ENCODE peak calls at places on chromosomes 6 and 20, in nine cellular contexts. S is astrocyte of the spinal cord; K is heart left ventricle; H is tibial nerve; I is A549; G is choroid plexus epithelial cell; N is prostate gland; D is HCT116; O is CD8-positive, alpha-beta T cell. U is an unnamed sample.
A peak's percentile ranks its signal among the peaks of the same experiment; 100 is the strongest.

GRCh38 chr6:111534366-111534765 is 51.3 kb upstream of the REV3L start:
- DNase-seq in H (peak; percentile 51), O (no peak), S (peak; percentile 56), N (peak; percentile 69), G (peak; percentile 77), K (peak; percentile 87), I (peak; percentile 7), D (no peak), U (peak; percentile 44)

GRCh38 chr6:128216917-128217316 is 303.5 kb downstream of the PTPRK start:
- DNase-seq in G (no peak), K (no peak), I (no peak), N (no peak), H (no peak), O (no peak), D (no peak), S (no peak), U (no peak)

GRCh38 chr20:62485062-62485700 is 9.4 kb upstream of the GATA5 start:
- DNase-seq in G (peak; percentile 48), N (no peak), O (no peak), H (no peak), D (no peak), K (peak; percentile 68), S (no peak), I (no peak), U (no peak)

GRCh38 chr20:46523696-46524328 is 10.5 kb upstream of the ZNF334 start:
- DNase-seq in G (peak; percentile 26), H (no peak), D (no peak), N (no peak), K (no peak), O (no peak), S (no peak), I (no peak), U (peak; percentile 20)

GRCh38 chr20:53900380-53900999 is 169.9 kb downstream of the BCAS1 start:
- DNase-seq in S (peak; percentile 78), H (no peak), G (peak; percentile 46), N (no peak), D (no peak), O (no peak), I (peak; percentile 36), K (no peak), U (peak; percentile 94)

GRCh38 chr20:47596003-47596571 is 94.4 kb downstream of the NCOA3 start:
- DNase-seq in D (no peak), S (no peak), H (no peak), I (no peak), O (no peak), G (no peak), K (no peak), N (no peak), U (no peak)

GRCh38 chr6:2594868-2595267 is 155.9 kb downstream of the MYLK4 start:
- DNase-seq in N (no peak), I (no peak), K (no peak), G (no peak), O (no peak), S (no peak), D (no peak), H (no peak), U (no peak)

GRCh38 chr6:163324326-163324927 is 90.1 kb upstream of the QKI start:
- DNase-seq in K (no peak), O (no peak), H (no peak), D (no peak), G (peak; percentile 61), S (no peak), I (no peak), N (no peak), U (no peak)

GRCh38 chr6:20866038-20866437 is 331.8 kb downstream of the CDKAL1 start:
- DNase-seq in H (no peak), N (no peak), G (peak; percentile 43), S (no peak), D (no peak), O (no peak), K (no peak), I (no peak), U (no peak)

GRCh38 chr6:144149558-144149893 is 791 bp upstream of the STX11 start:
- DNase-seq in O (no peak), N (no peak), K (no peak), S (no peak), H (no peak), G (no peak), I (no peak), D (no peak), U (no peak)

GRCh38 chr6:32847004-32847403 is 3.2 kb upstream of the PSMB8 start:
- DNase-seq in S (no peak), H (no peak), N (no peak), I (no peak), K (no peak), O (no peak), D (no peak), G (no peak), U (no peak)

DNA sequence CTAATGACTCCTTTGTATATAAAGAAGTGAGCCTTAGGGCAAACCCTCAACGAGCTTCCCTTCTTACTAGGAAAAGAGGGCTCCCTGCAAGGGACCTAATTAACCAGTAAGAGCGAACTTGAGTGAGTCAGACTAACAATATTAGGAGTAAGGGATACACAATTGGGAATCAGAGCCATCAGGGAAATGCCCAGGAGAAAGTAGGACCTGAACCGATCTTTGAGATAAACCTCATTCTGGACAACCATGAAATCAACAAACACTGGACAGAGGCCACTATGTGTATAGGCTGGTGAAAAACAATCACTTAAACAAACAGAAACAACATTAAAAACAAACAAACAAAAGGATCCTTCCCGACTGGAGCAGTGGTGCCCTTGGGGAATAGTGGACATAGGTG is 120.8 kb downstream of the EDN1 start:
- DNase-seq in K (no peak), O (no peak), N (no peak), G (no peak), I (no peak), H (no peak), D (no peak), S (no peak), U (no peak)
- TF ChIP-seq CTCF in K (no peak), O (no peak), N (no peak), G (no peak), I (no peak), H (no peak), D (no peak), S (no peak), U (no peak)

GRCh38 chr6:36929152-36929551 is 25.4 kb upstream of the PI16 start:
- DNase-seq in N (no peak), O (no peak), G (no peak), H (no peak), I (no peak), S (no peak), K (no peak), D (no peak), U (no peak)

GRCh38 chr6:36927691-36928546 is 26.6 kb upstream of the PI16 start:
- DNase-seq in K (peak; percentile 70), O (no peak), I (no peak), S (no peak), G (peak; percentile 73), D (no peak), N (no peak), H (no peak), U (peak; percentile 21)

GRCh38 chr6:36929607-36930006 is 24.9 kb upstream of the PI16 start:
- DNase-seq in H (no peak), G (peak; percentile 88), S (peak; percentile 47), K (no peak), D (no peak), I (no peak), O (no peak), N (no peak), U (peak; percentile 88)

GRCh38 chr6:36928547-36928918 is 26.0 kb upstream of the PI16 start:
- DNase-seq in K (peak; percentile 41), H (no peak), G (no peak), S (no peak), O (no peak), D (no peak), N (no peak), I (no peak), U (no peak)

GRCh38 chr6:36930483-36930882 is 24.1 kb upstream of the PI16 start:
- DNase-seq in I (no peak), O (no peak), K (no peak), N (no peak), D (no peak), G (no peak), H (no peak), S (no peak), U (peak; percentile 26)
- H3K4me3 ChIP-seq in I (no peak overlapping the region), O (no peak overlapping the region), K (no peak overlapping the region), N (no peak overlapping the region), D (no peak overlapping the region), G (no peak overlapping the region), H (no peak overlapping the region), S (no peak overlapping the region), U (no peak overlapping the region)

DNA sequence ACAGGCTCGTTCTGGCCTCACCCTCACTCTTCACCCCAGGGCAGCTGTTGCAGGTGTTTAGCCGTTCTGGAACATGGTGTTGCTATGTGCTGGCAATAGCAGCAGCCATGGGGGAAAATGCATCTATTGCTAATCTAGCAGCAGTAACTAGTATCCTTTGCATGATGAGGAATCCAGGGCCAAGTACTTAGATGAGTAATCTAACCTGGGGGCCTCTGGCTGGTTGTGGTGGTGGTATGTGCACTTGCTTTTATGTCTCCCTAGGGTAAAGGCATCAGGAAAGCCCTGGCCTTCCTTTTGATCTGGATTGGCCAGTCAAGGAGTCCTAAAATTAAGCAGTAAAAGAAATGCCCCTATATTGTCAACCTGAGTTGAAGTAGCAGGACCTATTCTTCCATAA is 594.5 kb upstream of the MAP3K7 start:
- DNase-seq in I (no peak), D (no peak), N (no peak), O (no peak), K (no peak), G (no peak), H (no peak), S (no peak), U (no peak)
- TF ChIP-seq CTCF in I (no peak), D (no peak), N (no peak), O (no peak), K (no peak), G (no peak), H (no peak), S (no peak), U (no peak)

GRCh38 chr6:113971786-113972185 is 838 bp upstream of the HDAC2 start:
- DNase-seq in G (peak; percentile 35), S (peak; percentile 17), I (no peak), K (no peak), O (no peak), N (no peak), H (no peak), D (no peak), U (peak; percentile 18)

GRCh38 chr6:113970808-113971676 is at the start of gene HDAC2:
- DNase-seq in I (peak; percentile 84), H (peak; percentile 51), O (peak; percentile 61), N (peak; percentile 69), K (peak; percentile 91), D (peak; percentile 79), S (peak; percentile 84), G (peak; percentile 80), U (peak; percentile 77)

GRCh38 chr6:113967777-113968176 is 3.2 kb downstream of the HDAC2 start:
- DNase-seq in H (no peak), K (no peak), I (no peak), D (no peak), S (no peak), N (no peak), G (no peak), O (no peak), U (no peak)

GRCh38 chr6:113969888-113970807 is 800 bp downstream of the HDAC2 start:
- DNase-seq in D (no peak), H (no peak), S (peak; percentile 51), K (peak; percentile 64), O (peak; percentile 3), G (peak; percentile 43), I (peak; percentile 27), N (peak; percentile 35), U (peak; percentile 29)

DNA sequence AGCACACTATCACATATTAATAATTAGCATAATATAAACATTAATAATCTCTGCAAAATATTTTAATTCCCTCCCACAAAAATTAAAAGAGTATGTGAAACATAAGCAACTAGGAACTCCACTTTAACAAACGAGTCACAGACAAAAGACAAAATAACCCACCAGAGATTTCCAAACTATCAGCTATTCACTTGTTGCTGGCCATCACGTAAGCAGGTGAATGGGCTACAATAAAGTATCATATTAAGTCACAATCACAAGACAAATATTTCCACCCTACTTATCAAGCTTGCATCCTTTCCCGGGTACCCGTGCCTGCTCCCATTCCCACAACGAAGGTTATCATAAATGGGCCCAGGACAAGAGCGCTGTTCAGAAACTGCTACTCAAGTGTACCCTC is 2.5 kb downstream of the HDAC2 start:
- DNase-seq in D (no peak), I (no peak), H (no peak), N (no peak), K (no peak), O (no peak), S (no peak), G (no peak), U (no peak)
- H3K4me3 ChIP-seq in D (no peak overlapping the region), I (no peak overlapping the region), H (no peak overlapping the region), N (no peak overlapping the region), K (peak overlapping the region; percentile 95), O (no peak overlapping the region), S (peak overlapping the region; percentile 94), G (peak overlapping the region; percentile 33), U (no peak overlapping the region)

U was measured in fibroblast of mammary gland.